ENCODE peak calls at places on chromosomes 12 and 14, in six cellular contexts. O is activated naive CD4-positive, alpha-beta T cell; Q is nephron progenitor cell; A is mucosa of gallbladder; K is heart left ventricle; S is stimulated activated CD4-positive, alpha-beta T cell treated with anti-CD3 and anti-CD28 coated beads, Interleukin-2, amount 100 ng/mL, for 48 hours. C is an unnamed sample.

GRCh38 chr12:74646831-74647230 is 109.2 kb downstream of the ATXN7L3B start:
- DNase-seq in O (no peak), Q (no peak), A (no peak), K (no peak), S (no peak), C (no peak)

GRCh38 chr12:112087055-112087850 is 21.3 kb downstream of the NAA25 start:
- DNase-seq in O (no peak), Q (no peak), A (no peak), K (no peak), S (no peak), C (no peak)

GRCh38 chr12:668092-668481 is 4.8 kb upstream of the NINJ2 start:
- DNase-seq in O (no peak), Q (no peak), A (no peak), K (no peak), S (no peak), C (no peak)

GRCh38 chr14:102893452-102893851 is 29.0 kb upstream of the AMN start:
- DNase-seq in O (no peak), Q (no peak), A (peak), K (no peak), S (no peak), C (peak)

GRCh38 chr14:75141967-75142366 is 15.1 kb upstream of the NEK9 start:
- DNase-seq in O (no peak), Q (no peak), A (no peak), K (no peak), S (no peak), C (no peak)

GRCh38 chr14:77186911-77187648 is 5.5 kb downstream of the TMEM63C start:
- DNase-seq in O (no peak), Q (no peak), A (peak), K (no peak), S (no peak), C (no peak)

GRCh38 chr12:52903285-52903854 is 1.5 kb downstream of the KRT8 start:
- DNase-seq in O (peak), Q (peak), A (peak), K (peak), S (peak), C (peak)

GRCh38 chr14:89973234-89973823 is 17.6 kb downstream of the TDP1 start:
- DNase-seq in O (peak), Q (peak), A (peak), K (peak), S (peak), C (peak)

GRCh38 chr12:122491991-122492390 is 8.7 kb downstream of the ZCCHC8 start:
- DNase-seq in O (no peak), Q (no peak), A (no peak), K (no peak), S (no peak), C (no peak)